ENCODE peak calls at places on chromosomes 12 and 14, in six cellular contexts. One of them, this sample, is unnamed.

GRCh38 chr12:43973385-43973784 is 137.5 kb downstream of the TMEM117 start:
- DNase-seq in A673: no peak
- DNase-seq in heart right ventricle: no peak
- DNase-seq in cardiac muscle cell: no peak
- DNase-seq in osteoblast: no peak
- DNase-seq in Peyer's patch: no peak
- DNase-seq in this sample: no peak

GRCh38 chr14:64400829-64401459 is 12.8 kb downstream of the MTHFD1 start:
- DNase-seq in heart right ventricle: no peak
- DNase-seq in Peyer's patch: no peak
- DNase-seq in cardiac muscle cell: peak; percentile 36
- DNase-seq in osteoblast: no peak
- DNase-seq in A673: no peak
- DNase-seq in this sample: no peak

GRCh38 chr14:23106747-23107045 is 1.9 kb upstream of the CIROP start:
- DNase-seq in Peyer's patch: no peak
- DNase-seq in cardiac muscle cell: no peak
- DNase-seq in A673: no peak
- DNase-seq in heart right ventricle: no peak
- DNase-seq in osteoblast: no peak
- DNase-seq in this sample: no peak

GRCh38 chr12:68350753-68351152 is 18.6 kb upstream of the MDM1 start:
- DNase-seq in heart right ventricle: no peak
- DNase-seq in cardiac muscle cell: peak; percentile 45
- DNase-seq in A673: no peak
- DNase-seq in Peyer's patch: no peak
- DNase-seq in osteoblast: no peak
- DNase-seq in this sample: no peak

GRCh38 chr12:4450551-4451112 is 5.0 kb upstream of the FGF6 start:
- DNase-seq in osteoblast: peak; percentile 46
- DNase-seq in Peyer's patch: no peak
- DNase-seq in heart right ventricle: peak; percentile 32
- DNase-seq in A673: peak; percentile 76
- DNase-seq in cardiac muscle cell: no peak
- DNase-seq in this sample: peak; percentile 86

GRCh38 chr14:54606631-54607133 is 39.8 kb downstream of the SAMD4A start:
- DNase-seq in osteoblast: peak; percentile 85
- DNase-seq in A673: no peak
- DNase-seq in heart right ventricle: peak; percentile 58
- DNase-seq in Peyer's patch: no peak
- DNase-seq in cardiac muscle cell: peak; percentile 67
- DNase-seq in this sample: no peak

GRCh38 chr12:40137252-40137651 is 31.4 kb upstream of the SLC2A13 start:
- DNase-seq in Peyer's patch: no peak
- DNase-seq in A673: peak; percentile 21
- DNase-seq in cardiac muscle cell: no peak
- DNase-seq in heart right ventricle: no peak
- DNase-seq in osteoblast: peak; percentile 25
- DNase-seq in this sample: no peak

GRCh38 chr12:21334771-21335325 is at the start of gene SLCO1A2:
- DNase-seq in heart right ventricle: no peak
- DNase-seq in osteoblast: no peak
- DNase-seq in cardiac muscle cell: no peak
- DNase-seq in Peyer's patch: no peak
- DNase-seq in A673: no peak
- DNase-seq in this sample: no peak

GRCh38 chr12:71871116-71871515 is 31.6 kb downstream of the TBC1D15 start:
- DNase-seq in A673: no peak
- DNase-seq in cardiac muscle cell: peak; percentile 47
- DNase-seq in osteoblast: no peak
- DNase-seq in heart right ventricle: no peak
- DNase-seq in Peyer's patch: no peak
- DNase-seq in this sample: no peak

GRCh38 chr14:83120187-83120586 is 1586.5 kb upstream of the SEL1L start:
- DNase-seq in cardiac muscle cell: no peak
- DNase-seq in heart right ventricle: no peak
- DNase-seq in A673: no peak
- DNase-seq in Peyer's patch: no peak
- DNase-seq in osteoblast: no peak
- DNase-seq in this sample: no peak

GRCh38 chr12:12398026-12398859 is 41.4 kb downstream of the BORCS5 start:
- DNase-seq in A673: peak; percentile 28
- DNase-seq in cardiac muscle cell: peak; percentile 98
- DNase-seq in heart right ventricle: peak; percentile 48
- DNase-seq in osteoblast: peak; percentile 97
- DNase-seq in Peyer's patch: no peak
- DNase-seq in this sample: no peak

GRCh38 chr12:45017916-45018315 is 33.0 kb downstream of the DBX2 start:
- DNase-seq in osteoblast: no peak
- DNase-seq in cardiac muscle cell: no peak
- DNase-seq in Peyer's patch: no peak
- DNase-seq in A673: no peak
- DNase-seq in heart right ventricle: no peak
- DNase-seq in this sample: no peak

GRCh38 chr12:50506753-50507473 is 2.1 kb downstream of the DIP2B start:
- DNase-seq in A673: no peak
- DNase-seq in osteoblast: no peak
- DNase-seq in Peyer's patch: no peak
- DNase-seq in heart right ventricle: no peak
- DNase-seq in cardiac muscle cell: peak; percentile 36
- DNase-seq in this sample: no peak

GRCh38 chr12:28905220-28905940 is 243.7 kb upstream of the FAR2 start:
- DNase-seq in osteoblast: no peak
- DNase-seq in cardiac muscle cell: no peak
- DNase-seq in Peyer's patch: no peak
- DNase-seq in heart right ventricle: no peak
- DNase-seq in A673: no peak
- DNase-seq in this sample: no peak

GRCh38 chr12:34290191-34290995 is 268.1 kb downstream of the ALG10 start:
- DNase-seq in osteoblast: no peak
- DNase-seq in cardiac muscle cell: no peak
- DNase-seq in Peyer's patch: peak; percentile 0
- DNase-seq in A673: no peak
- DNase-seq in heart right ventricle: no peak
- DNase-seq in this sample: peak; percentile 18

GRCh38 chr12:57852620-57853509 is 6.3 kb upstream of the CTDSP2 start:
- DNase-seq in osteoblast: peak; percentile 76
- DNase-seq in heart right ventricle: peak; percentile 78
- DNase-seq in cardiac muscle cell: peak; percentile 64
- DNase-seq in Peyer's patch: no peak
- DNase-seq in A673: no peak
- DNase-seq in this sample: peak; percentile 94

GRCh38 chr14:72591401-72591800 is 302.5 kb downstream of the DPF3 start:
- DNase-seq in osteoblast: no peak
- DNase-seq in Peyer's patch: no peak
- DNase-seq in cardiac muscle cell: no peak
- DNase-seq in heart right ventricle: no peak
- DNase-seq in A673: no peak
- DNase-seq in this sample: no peak

GRCh38 chr14:24094839-24095195 is 706 bp downstream of the PCK2 start:
- DNase-seq in cardiac muscle cell: peak; percentile 16
- DNase-seq in osteoblast: peak; percentile 66
- DNase-seq in Peyer's patch: peak; percentile 30
- DNase-seq in heart right ventricle: no peak
- DNase-seq in A673: no peak
- DNase-seq in this sample: no peak

GRCh38 chr12:123057505-123058265 is 77.2 kb downstream of the ARL6IP4 start:
- DNase-seq in cardiac muscle cell: no peak
- DNase-seq in osteoblast: no peak
- DNase-seq in Peyer's patch: no peak
- DNase-seq in A673: no peak
- DNase-seq in heart right ventricle: no peak
- DNase-seq in this sample: no peak

GRCh38 chr14:70130498-70130897 is 58.3 kb downstream of the SLC8A3 start:
- DNase-seq in A673: no peak
- DNase-seq in cardiac muscle cell: no peak
- DNase-seq in heart right ventricle: no peak
- DNase-seq in Peyer's patch: no peak
- DNase-seq in osteoblast: no peak
- DNase-seq in this sample: no peak

GRCh38 chr12:45296046-45296586 is 80.2 kb downstream of the ANO6 start:
- DNase-seq in cardiac muscle cell: peak; percentile 11
- DNase-seq in Peyer's patch: no peak
- DNase-seq in A673: no peak
- DNase-seq in heart right ventricle: no peak
- DNase-seq in osteoblast: no peak
- DNase-seq in this sample: no peak

GRCh38 chr14:75981426-75981825 is 369 bp downstream of the TGFB3 start:
- DNase-seq in Peyer's patch: peak; percentile 27
- DNase-seq in A673: peak; percentile 25
- DNase-seq in osteoblast: peak; percentile 88
- DNase-seq in cardiac muscle cell: no peak
- DNase-seq in heart right ventricle: no peak
- DNase-seq in this sample: peak; percentile 67

GRCh38 chr12:53064613-53065415 is 14.4 kb downstream of the SPRYD3 start:
- DNase-seq in osteoblast: peak; percentile 31
- DNase-seq in Peyer's patch: no peak
- DNase-seq in cardiac muscle cell: peak; percentile 16
- DNase-seq in A673: no peak
- DNase-seq in heart right ventricle: peak; percentile 14
- DNase-seq in this sample: peak; percentile 40

DNA sequence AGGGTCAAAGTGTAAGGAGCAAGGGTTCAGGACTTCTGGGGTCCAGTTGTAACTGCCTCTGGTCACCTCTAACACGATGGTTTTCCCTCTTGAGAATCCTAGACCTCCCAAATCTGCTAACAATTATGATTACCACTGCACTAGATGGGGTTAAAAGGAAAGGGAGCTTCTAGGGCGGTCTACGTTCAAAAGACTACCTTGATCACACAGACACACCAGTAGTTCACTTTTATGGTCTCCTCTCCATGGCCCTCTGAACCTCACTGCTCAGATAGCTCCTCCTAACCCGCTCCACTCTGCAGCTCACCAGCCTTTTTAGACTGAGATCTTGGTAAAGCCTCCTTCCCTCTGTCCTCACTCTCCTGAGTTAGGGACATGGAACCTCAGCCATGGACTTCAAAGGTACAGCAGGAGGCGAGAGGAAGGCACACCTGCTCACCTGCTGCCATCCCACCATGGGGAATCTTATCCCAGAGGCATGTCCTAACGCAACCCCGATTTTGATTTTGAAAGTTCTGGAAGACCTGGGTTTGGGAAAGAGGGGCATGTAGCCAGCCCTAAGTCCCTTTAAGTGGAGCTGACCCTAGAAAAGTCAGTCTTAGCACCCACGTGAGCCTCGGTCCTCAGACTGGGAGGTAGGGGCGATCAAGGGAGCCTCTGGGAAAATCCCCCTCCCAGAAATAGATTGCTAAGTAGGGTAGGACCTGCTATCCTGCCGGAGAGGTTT is 1.4 kb downstream of the ZNF219 start:
- DNase-seq in cardiac muscle cell: no peak
- DNase-seq in heart right ventricle: no peak
- DNase-seq in osteoblast: peak; percentile 64
- DNase-seq in Peyer's patch: no peak
- DNase-seq in A673: no peak
- DNase-seq in this sample: peak; percentile 62
- H3K27ac ChIP-seq in cardiac muscle cell: peak overlapping the region; percentile 92
- H3K27ac ChIP-seq in heart right ventricle: peak overlapping the region; percentile 91
- H3K27ac ChIP-seq in osteoblast: no peak overlapping the region
- H3K27ac ChIP-seq in Peyer's patch: peak overlapping the region; percentile 97
- H3K27ac ChIP-seq in A673: peak overlapping the region; percentile 83
- H3K27ac ChIP-seq in this sample: peak overlapping the region; percentile 94

GRCh38 chr12:19739195-19739776 is 300.0 kb downstream of the AEBP2 start:
- DNase-seq in Peyer's patch: no peak
- DNase-seq in osteoblast: peak; percentile 54
- DNase-seq in A673: peak; percentile 81
- DNase-seq in cardiac muscle cell: peak; percentile 87
- DNase-seq in heart right ventricle: peak; percentile 61
- DNase-seq in this sample: peak; percentile 63
- TF ChIP-seq CTCF in Peyer's patch: peak; percentile 76
- TF ChIP-seq CTCF in osteoblast: peak; percentile 63
- TF ChIP-seq CTCF in A673: peak; percentile 74
- TF ChIP-seq CTCF in cardiac muscle cell: peak; percentile 54
- TF ChIP-seq CTCF in heart right ventricle: peak; percentile 72
- TF ChIP-seq CTCF in this sample: peak; percentile 97

GRCh38 chr14:51730674-51731073 is 79.0 kb downstream of the FRMD6 start:
- DNase-seq in Peyer's patch: no peak
- DNase-seq in heart right ventricle: no peak
- DNase-seq in osteoblast: no peak
- DNase-seq in cardiac muscle cell: no peak
- DNase-seq in A673: no peak
- DNase-seq in this sample: no peak

GRCh38 chr14:51727526-51727925 is 75.8 kb downstream of the FRMD6 start:
- DNase-seq in cardiac muscle cell: no peak
- DNase-seq in Peyer's patch: no peak
- DNase-seq in osteoblast: no peak
- DNase-seq in heart right ventricle: no peak
- DNase-seq in A673: no peak
- DNase-seq in this sample: no peak

GRCh38 chr14:51733147-51733546 is 81.4 kb downstream of the FRMD6 start:
- DNase-seq in heart right ventricle: no peak
- DNase-seq in Peyer's patch: no peak
- DNase-seq in A673: no peak
- DNase-seq in cardiac muscle cell: no peak
- DNase-seq in osteoblast: no peak
- DNase-seq in this sample: no peak

GRCh38 chr14:51732494-51733080 is 80.9 kb downstream of the FRMD6 start:
- DNase-seq in Peyer's patch: no peak
- DNase-seq in A673: no peak
- DNase-seq in heart right ventricle: no peak
- DNase-seq in cardiac muscle cell: no peak
- DNase-seq in osteoblast: no peak
- DNase-seq in this sample: no peak

DNA sequence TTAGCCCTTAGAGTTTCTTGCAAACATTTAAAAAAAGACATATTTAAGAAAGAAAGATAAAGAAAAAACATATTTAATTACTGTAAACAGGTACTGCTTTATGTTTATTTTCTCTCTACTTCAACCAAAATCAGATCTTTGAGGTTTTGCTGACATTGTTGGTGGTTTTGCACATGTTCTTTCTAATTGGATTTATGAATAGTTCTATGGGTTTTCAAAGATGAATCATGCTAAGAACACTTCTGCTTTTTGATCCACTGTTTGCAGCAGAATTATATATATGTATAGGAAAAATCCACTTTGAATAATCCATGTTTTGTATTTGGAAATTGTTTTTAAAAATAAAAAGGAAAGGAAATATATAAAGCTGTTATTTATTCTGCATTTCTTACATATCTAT is 78.4 kb downstream of the FRMD6 start:
- DNase-seq in cardiac muscle cell: no peak
- DNase-seq in A673: no peak
- DNase-seq in osteoblast: no peak
- DNase-seq in Peyer's patch: no peak
- DNase-seq in heart right ventricle: no peak
- DNase-seq in this sample: no peak
- H3K27me3 ChIP-seq in cardiac muscle cell: no peaks in the 10 kb centered on the region
- H3K27me3 ChIP-seq in A673: no peaks in the 10 kb centered on the region
- H3K27me3 ChIP-seq in osteoblast: no peaks in the 10 kb centered on the region
- H3K27me3 ChIP-seq in Peyer's patch: no peaks in the 10 kb centered on the region
- H3K27me3 ChIP-seq in heart right ventricle: no peaks in the 10 kb centered on the region
- H3K27me3 ChIP-seq in this sample: no peaks in the 10 kb centered on the region

DNA sequence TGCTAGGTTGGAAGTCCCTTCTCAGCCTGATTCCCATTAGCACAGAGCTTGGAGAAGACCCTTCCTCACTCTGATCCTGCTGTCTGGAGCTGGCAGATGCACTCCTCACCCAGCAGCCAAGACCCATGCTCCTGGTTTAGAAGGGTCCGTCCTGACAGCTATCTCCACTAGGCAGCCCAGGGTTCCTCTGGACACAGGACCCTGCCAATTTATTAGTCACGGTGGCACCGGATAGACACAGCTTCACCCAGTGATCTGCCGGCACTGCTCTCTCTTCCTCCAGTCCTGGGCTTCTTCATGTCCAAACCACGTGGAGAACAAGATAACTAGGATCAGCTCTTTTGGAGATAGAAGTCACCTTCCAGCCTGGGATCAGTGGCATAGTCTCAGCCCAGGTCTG is 26.2 kb upstream of the TCL1B start:
- DNase-seq in cardiac muscle cell: no peak
- DNase-seq in Peyer's patch: no peak
- DNase-seq in heart right ventricle: no peak
- DNase-seq in osteoblast: no peak
- DNase-seq in A673: no peak
- DNase-seq in this sample: no peak
- H3K27ac ChIP-seq in cardiac muscle cell: no peak overlapping the region
- H3K27ac ChIP-seq in Peyer's patch: no peak overlapping the region
- H3K27ac ChIP-seq in heart right ventricle: no peak overlapping the region
- H3K27ac ChIP-seq in osteoblast: no peak overlapping the region
- H3K27ac ChIP-seq in A673: no peak overlapping the region
- H3K27ac ChIP-seq in this sample: no peak overlapping the region